ENCODE peak calls at places on chromosomes 11 and 22, in nine cellular contexts. M, X, S, Y, E, Q, N, D and A are unnamed samples.

GRCh38 chr22:35477911-35478582 is 62.6 kb upstream of the RASD2 start:
- ATAC-seq in M (no peak), X (no peak), S (no peak), Y (no peak), E (no peak), Q (peak; percentile 61), N (no peak), D (peak; percentile 47), A (peak; percentile 80)

GRCh38 chr11:93532285-93532789 is 10.9 kb downstream of the SMCO4 start:
- ATAC-seq in M (no peak), X (no peak), S (peak; percentile 69), Y (no peak), E (no peak), Q (no peak), N (no peak), D (no peak), A (no peak)

GRCh38 chr22:44192098-44192810 is 11.5 kb downstream of the PARVG start:
- ATAC-seq in M (no peak), X (no peak), S (no peak), Y (peak; percentile 61), E (no peak), Q (peak; percentile 52), N (peak; percentile 80), D (no peak), A (no peak)

GRCh38 chr22:37183432-37184379 is 4.3 kb downstream of the C1QTNF6 start:
- ATAC-seq in M (no peak), X (no peak), S (no peak), Y (peak; percentile 12), E (no peak), Q (no peak), N (no peak), D (no peak), A (no peak)

GRCh38 chr11:61728066-61728939 is 24.1 kb upstream of the MYRF start:
- ATAC-seq in M (no peak), X (no peak), S (no peak), Y (no peak), E (no peak), Q (no peak), N (no peak), D (no peak), A (no peak)

GRCh38 chr11:215581-216037 is 8.1 kb downstream of the RIC8A start:
- ATAC-seq in M (no peak), X (no peak), S (no peak), Y (no peak), E (no peak), Q (peak; percentile 8), N (no peak), D (no peak), A (no peak)

GRCh38 chr11:58525037-58525614 is 17.2 kb upstream of the OR5B21 start:
- ATAC-seq in M (peak; percentile 73), X (peak; percentile 87), S (peak; percentile 79), Y (peak; percentile 86), E (no peak), Q (peak; percentile 76), N (no peak), D (no peak), A (no peak)

GRCh38 chr22:35749808-35750207 is 32.1 kb downstream of the APOL5 start:
- ATAC-seq in M (no peak), X (peak; percentile 95), S (no peak), Y (no peak), E (no peak), Q (no peak), N (peak; percentile 43), D (no peak), A (no peak)

GRCh38 chr22:19943665-19944026 is 2.0 kb upstream of the TXNRD2 start:
- ATAC-seq in M (no peak), X (no peak), S (no peak), Y (no peak), E (no peak), Q (no peak), N (no peak), D (no peak), A (no peak)

GRCh38 chr22:41369837-41370236 is 11.9 kb upstream of the TEF start:
- ATAC-seq in M (no peak), X (no peak), S (no peak), Y (no peak), E (no peak), Q (no peak), N (no peak), D (no peak), A (no peak)

GRCh38 chr11:72751293-72752087 is 718 bp downstream of the ARAP1 start:
- ATAC-seq in M (peak; percentile 1), X (no peak), S (peak; percentile 4), Y (peak; percentile 9), E (no peak), Q (peak; percentile 4), N (no peak), D (peak; percentile 10), A (no peak)

GRCh38 chr22:38946771-38947170 is 10.6 kb upstream of the APOBEC3A start:
- ATAC-seq in M (no peak), X (no peak), S (no peak), Y (no peak), E (no peak), Q (no peak), N (no peak), D (no peak), A (no peak)

GRCh38 chr22:21697866-21698265 is 32.1 kb downstream of the PPIL2 start:
- ATAC-seq in M (no peak), X (no peak), S (no peak), Y (no peak), E (peak; percentile 47), Q (no peak), N (no peak), D (no peak), A (peak; percentile 44)

GRCh38 chr22:43537019-43537585 is 125.3 kb downstream of the MPPED1 start:
- ATAC-seq in M (no peak), X (no peak), S (no peak), Y (no peak), E (no peak), Q (no peak), N (no peak), D (no peak), A (no peak)

GRCh38 chr11:9914064-9914463 is 250.2 kb downstream of the SWAP70 start:
- ATAC-seq in M (no peak), X (no peak), S (no peak), Y (no peak), E (no peak), Q (no peak), N (no peak), D (no peak), A (no peak)

GRCh38 chr11:120565436-120566155 is 54.0 kb downstream of the GRIK4 start:
- ATAC-seq in M (no peak), X (no peak), S (peak; percentile 16), Y (no peak), E (no peak), Q (no peak), N (no peak), D (no peak), A (no peak)

GRCh38 chr22:19664406-19664805 is 49.9 kb upstream of the SEPTIN5 start:
- ATAC-seq in M (no peak), X (no peak), S (no peak), Y (no peak), E (no peak), Q (no peak), N (no peak), D (no peak), A (no peak)

GRCh38 chr11:125376117-125376516 is 119.9 kb downstream of the FEZ1 start:
- ATAC-seq in M (no peak), X (no peak), S (no peak), Y (no peak), E (peak; percentile 83), Q (no peak), N (no peak), D (peak; percentile 82), A (peak; percentile 89)

GRCh38 chr11:45193695-45194094 is 47.3 kb downstream of the PRDM11 start:
- ATAC-seq in M (no peak), X (no peak), S (no peak), Y (no peak), E (no peak), Q (no peak), N (no peak), D (peak; percentile 81), A (no peak)

GRCh38 chr11:64918056-64918455 is 1.0 kb upstream of the ATG2A start:
- ATAC-seq in M (no peak), X (no peak), S (no peak), Y (no peak), E (no peak), Q (no peak), N (no peak), D (no peak), A (no peak)

GRCh38 chr22:30253205-30253852 is 6.8 kb upstream of the LIF start:
- ATAC-seq in M (no peak), X (no peak), S (no peak), Y (no peak), E (no peak), Q (peak; percentile 31), N (no peak), D (peak; percentile 57), A (peak; percentile 22)

GRCh38 chr11:130315354-130315970 is 745 bp upstream of the ZBTB44 start:
- ATAC-seq in M (peak; percentile 32), X (peak; percentile 10), S (peak; percentile 17), Y (peak; percentile 30), E (no peak), Q (peak; percentile 31), N (peak; percentile 62), D (peak; percentile 16), A (no peak)

GRCh38 chr11:33065445-33066178 is 26.2 kb downstream of the TCP11L1 start:
- ATAC-seq in M (peak; percentile 89), X (peak; percentile 92), S (peak; percentile 77), Y (peak; percentile 89), E (no peak), Q (peak; percentile 70), N (peak; percentile 96), D (peak; percentile 87), A (peak; percentile 60)

GRCh38 chr22:22702159-22702873 is 57.9 kb downstream of the GGTLC2 start:
- ATAC-seq in M (no peak), X (peak; percentile 49), S (no peak), Y (no peak), E (no peak), Q (peak; percentile 73), N (peak; percentile 86), D (no peak), A (no peak)

GRCh38 chr11:66172146-66172545 is 96.3 kb upstream of the RAB1B start:
- ATAC-seq in M (no peak), X (no peak), S (peak; percentile 92), Y (no peak), E (no peak), Q (no peak), N (no peak), D (no peak), A (no peak)

GRCh38 chr11:65236194-65237059 is 25.3 kb upstream of the POLA2 start:
- ATAC-seq in M (no peak), X (no peak), S (no peak), Y (peak; percentile 30), E (no peak), Q (no peak), N (no peak), D (peak; percentile 53), A (no peak)

GRCh38 chr11:128354476-128354875 is 232.9 kb downstream of the ETS1 start:
- ATAC-seq in M (no peak), X (no peak), S (no peak), Y (no peak), E (no peak), Q (no peak), N (no peak), D (no peak), A (no peak)

GRCh38 chr11:79616392-79616831 is 175.6 kb upstream of the TENM4 start:
- ATAC-seq in M (no peak), X (no peak), S (no peak), Y (no peak), E (no peak), Q (no peak), N (no peak), D (no peak), A (no peak)